ENCODE peak calls at places on chromosomes 1 and 21, in six cellular contexts. One of them, this sample, is unnamed.

GRCh38 chr1:11977625-11978024 is 2.6 kb upstream of the MFN2 start:
- DNase-seq in iris pigment epithelial cell: no peak
- DNase-seq in OCI-M1: no peak
- DNase-seq in CD4-positive, CD25-positive, alpha-beta regulatory T cell: no peak
- DNase-seq in NCI-H1092 treated with DMSO at 0.1 percent for 48 hours: no peak
- DNase-seq in HFF-Myc: peak
- DNase-seq in this sample: no peak

GRCh38 chr1:167171286-167171929 is 49.3 kb upstream of the POU2F1 start:
- DNase-seq in iris pigment epithelial cell: peak
- DNase-seq in OCI-M1: no peak
- DNase-seq in CD4-positive, CD25-positive, alpha-beta regulatory T cell: no peak
- DNase-seq in NCI-H1092 treated with DMSO at 0.1 percent for 48 hours: no peak
- DNase-seq in HFF-Myc: no peak
- DNase-seq in this sample: peak

GRCh38 chr1:26537951-26538352 is 8.4 kb downstream of the RPS6KA1 start:
- DNase-seq in iris pigment epithelial cell: peak
- DNase-seq in OCI-M1: peak
- DNase-seq in CD4-positive, CD25-positive, alpha-beta regulatory T cell: peak
- DNase-seq in NCI-H1092 treated with DMSO at 0.1 percent for 48 hours: no peak
- DNase-seq in HFF-Myc: no peak
- DNase-seq in this sample: peak

GRCh38 chr1:160951443-160952128 is 3.0 kb downstream of the ITLN2 start:
- DNase-seq in iris pigment epithelial cell: peak
- DNase-seq in OCI-M1: peak
- DNase-seq in CD4-positive, CD25-positive, alpha-beta regulatory T cell: peak
- DNase-seq in NCI-H1092 treated with DMSO at 0.1 percent for 48 hours: peak
- DNase-seq in HFF-Myc: no peak
- DNase-seq in this sample: peak

GRCh38 chr1:99119193-99119592 is 114.5 kb upstream of the PLPPR5 start:
- DNase-seq in iris pigment epithelial cell: no peak
- DNase-seq in OCI-M1: no peak
- DNase-seq in CD4-positive, CD25-positive, alpha-beta regulatory T cell: no peak
- DNase-seq in NCI-H1092 treated with DMSO at 0.1 percent for 48 hours: no peak
- DNase-seq in HFF-Myc: no peak
- DNase-seq in this sample: peak

GRCh38 chr1:1402081-1402900 is 3.2 kb upstream of the CCNL2 start:
- DNase-seq in iris pigment epithelial cell: peak
- DNase-seq in OCI-M1: peak
- DNase-seq in CD4-positive, CD25-positive, alpha-beta regulatory T cell: peak
- DNase-seq in NCI-H1092 treated with DMSO at 0.1 percent for 48 hours: no peak
- DNase-seq in HFF-Myc: peak
- DNase-seq in this sample: peak

GRCh38 chr1:160161965-160162705 is 10.7 kb downstream of the ATP1A4 start:
- DNase-seq in iris pigment epithelial cell: peak
- DNase-seq in OCI-M1: peak
- DNase-seq in CD4-positive, CD25-positive, alpha-beta regulatory T cell: no peak
- DNase-seq in NCI-H1092 treated with DMSO at 0.1 percent for 48 hours: no peak
- DNase-seq in HFF-Myc: no peak
- DNase-seq in this sample: peak

GRCh38 chr1:3636531-3636930 is 11.7 kb downstream of the TPRG1L start:
- DNase-seq in iris pigment epithelial cell: no peak
- DNase-seq in OCI-M1: no peak
- DNase-seq in CD4-positive, CD25-positive, alpha-beta regulatory T cell: no peak
- DNase-seq in NCI-H1092 treated with DMSO at 0.1 percent for 48 hours: no peak
- DNase-seq in HFF-Myc: no peak
- DNase-seq in this sample: no peak

GRCh38 chr1:204814146-204814884 is 56.3 kb upstream of the NFASC start:
- DNase-seq in iris pigment epithelial cell: no peak
- DNase-seq in OCI-M1: no peak
- DNase-seq in CD4-positive, CD25-positive, alpha-beta regulatory T cell: no peak
- DNase-seq in NCI-H1092 treated with DMSO at 0.1 percent for 48 hours: no peak
- DNase-seq in HFF-Myc: no peak
- DNase-seq in this sample: no peak

GRCh38 chr1:175434268-175434860 is 241.8 kb upstream of the KIAA0040 start:
- DNase-seq in iris pigment epithelial cell: no peak
- DNase-seq in OCI-M1: peak
- DNase-seq in CD4-positive, CD25-positive, alpha-beta regulatory T cell: peak
- DNase-seq in NCI-H1092 treated with DMSO at 0.1 percent for 48 hours: no peak
- DNase-seq in HFF-Myc: no peak
- DNase-seq in this sample: no peak

GRCh38 chr21:34313116-34313515 is 50.7 kb upstream of the KCNE2 start:
- DNase-seq in iris pigment epithelial cell: peak
- DNase-seq in OCI-M1: no peak
- DNase-seq in CD4-positive, CD25-positive, alpha-beta regulatory T cell: no peak
- DNase-seq in NCI-H1092 treated with DMSO at 0.1 percent for 48 hours: no peak
- DNase-seq in HFF-Myc: no peak
- DNase-seq in this sample: no peak

GRCh38 chr1:34779526-34779925 is 1.5 kb upstream of the GJB3 start:
- DNase-seq in iris pigment epithelial cell: no peak
- DNase-seq in OCI-M1: no peak
- DNase-seq in CD4-positive, CD25-positive, alpha-beta regulatory T cell: no peak
- DNase-seq in NCI-H1092 treated with DMSO at 0.1 percent for 48 hours: no peak
- DNase-seq in HFF-Myc: no peak
- DNase-seq in this sample: no peak

GRCh38 chr1:92486251-92487077 is at the start of gene GFI1:
- DNase-seq in iris pigment epithelial cell: no peak
- DNase-seq in OCI-M1: peak
- DNase-seq in CD4-positive, CD25-positive, alpha-beta regulatory T cell: peak
- DNase-seq in NCI-H1092 treated with DMSO at 0.1 percent for 48 hours: peak
- DNase-seq in HFF-Myc: no peak
- DNase-seq in this sample: no peak

GRCh38 chr1:203675596-203676347 is 49.1 kb downstream of the ATP2B4 start:
- DNase-seq in iris pigment epithelial cell: no peak
- DNase-seq in OCI-M1: no peak
- DNase-seq in CD4-positive, CD25-positive, alpha-beta regulatory T cell: peak
- DNase-seq in NCI-H1092 treated with DMSO at 0.1 percent for 48 hours: no peak
- DNase-seq in HFF-Myc: no peak
- DNase-seq in this sample: no peak

GRCh38 chr1:244757091-244757939 is 78.1 kb upstream of the COX20 start:
- DNase-seq in iris pigment epithelial cell: peak
- DNase-seq in OCI-M1: no peak
- DNase-seq in CD4-positive, CD25-positive, alpha-beta regulatory T cell: no peak
- DNase-seq in NCI-H1092 treated with DMSO at 0.1 percent for 48 hours: peak
- DNase-seq in HFF-Myc: no peak
- DNase-seq in this sample: peak

GRCh38 chr1:234591131-234591530 is 18.8 kb downstream of the IRF2BP2 start:
- DNase-seq in iris pigment epithelial cell: no peak
- DNase-seq in OCI-M1: no peak
- DNase-seq in CD4-positive, CD25-positive, alpha-beta regulatory T cell: no peak
- DNase-seq in NCI-H1092 treated with DMSO at 0.1 percent for 48 hours: no peak
- DNase-seq in HFF-Myc: no peak
- DNase-seq in this sample: no peak

GRCh38 chr1:22039594-22040347 is 12.7 kb upstream of the CDC42 start:
- DNase-seq in iris pigment epithelial cell: peak
- DNase-seq in OCI-M1: peak
- DNase-seq in CD4-positive, CD25-positive, alpha-beta regulatory T cell: peak
- DNase-seq in NCI-H1092 treated with DMSO at 0.1 percent for 48 hours: peak
- DNase-seq in HFF-Myc: peak
- DNase-seq in this sample: peak

GRCh38 chr1:201633811-201634210 is 94.9 kb downstream of the NAV1 start:
- DNase-seq in iris pigment epithelial cell: peak
- DNase-seq in OCI-M1: no peak
- DNase-seq in CD4-positive, CD25-positive, alpha-beta regulatory T cell: no peak
- DNase-seq in NCI-H1092 treated with DMSO at 0.1 percent for 48 hours: peak
- DNase-seq in HFF-Myc: no peak
- DNase-seq in this sample: no peak

GRCh38 chr1:44985747-44986359 is 542 bp downstream of the EIF2B3 start:
- DNase-seq in iris pigment epithelial cell: peak
- DNase-seq in OCI-M1: peak
- DNase-seq in CD4-positive, CD25-positive, alpha-beta regulatory T cell: no peak
- DNase-seq in NCI-H1092 treated with DMSO at 0.1 percent for 48 hours: no peak
- DNase-seq in HFF-Myc: no peak
- DNase-seq in this sample: no peak

GRCh38 chr21:34625194-34625593 is 10.3 kb upstream of the RCAN1 start:
- DNase-seq in iris pigment epithelial cell: no peak
- DNase-seq in OCI-M1: no peak
- DNase-seq in CD4-positive, CD25-positive, alpha-beta regulatory T cell: no peak
- DNase-seq in NCI-H1092 treated with DMSO at 0.1 percent for 48 hours: no peak
- DNase-seq in HFF-Myc: no peak
- DNase-seq in this sample: no peak

GRCh38 chr1:155006601-155007101 is 4.0 kb downstream of the ZBTB7B start:
- DNase-seq in iris pigment epithelial cell: no peak
- DNase-seq in OCI-M1: peak
- DNase-seq in CD4-positive, CD25-positive, alpha-beta regulatory T cell: peak
- DNase-seq in NCI-H1092 treated with DMSO at 0.1 percent for 48 hours: no peak
- DNase-seq in HFF-Myc: no peak
- DNase-seq in this sample: no peak

GRCh38 chr1:32500387-32501209 is 35.7 kb downstream of the ZBTB8B start:
- DNase-seq in iris pigment epithelial cell: peak
- DNase-seq in OCI-M1: peak
- DNase-seq in CD4-positive, CD25-positive, alpha-beta regulatory T cell: peak
- DNase-seq in NCI-H1092 treated with DMSO at 0.1 percent for 48 hours: peak
- DNase-seq in HFF-Myc: no peak
- DNase-seq in this sample: peak

GRCh38 chr21:26389971-26390641 is 183.0 kb downstream of the CYYR1 start:
- DNase-seq in iris pigment epithelial cell: peak
- DNase-seq in OCI-M1: peak
- DNase-seq in CD4-positive, CD25-positive, alpha-beta regulatory T cell: no peak
- DNase-seq in NCI-H1092 treated with DMSO at 0.1 percent for 48 hours: no peak
- DNase-seq in HFF-Myc: peak
- DNase-seq in this sample: peak

GRCh38 chr1:203148127-203148526 is 20.6 kb downstream of the ADORA1 start:
- DNase-seq in iris pigment epithelial cell: no peak
- DNase-seq in OCI-M1: no peak
- DNase-seq in CD4-positive, CD25-positive, alpha-beta regulatory T cell: no peak
- DNase-seq in NCI-H1092 treated with DMSO at 0.1 percent for 48 hours: no peak
- DNase-seq in HFF-Myc: no peak
- DNase-seq in this sample: no peak

GRCh38 chr1:182816863-182817262 is 22.3 kb upstream of the DHX9 start:
- DNase-seq in iris pigment epithelial cell: no peak
- DNase-seq in OCI-M1: no peak
- DNase-seq in CD4-positive, CD25-positive, alpha-beta regulatory T cell: no peak
- DNase-seq in NCI-H1092 treated with DMSO at 0.1 percent for 48 hours: no peak
- DNase-seq in HFF-Myc: no peak
- DNase-seq in this sample: no peak

GRCh38 chr1:114025609-114026401 is 46.5 kb downstream of the OLFML3 start:
- DNase-seq in iris pigment epithelial cell: peak
- DNase-seq in OCI-M1: no peak
- DNase-seq in CD4-positive, CD25-positive, alpha-beta regulatory T cell: no peak
- DNase-seq in NCI-H1092 treated with DMSO at 0.1 percent for 48 hours: no peak
- DNase-seq in HFF-Myc: no peak
- DNase-seq in this sample: peak

GRCh38 chr1:85992756-85993155 is 163.8 kb downstream of the COL24A1 start:
- DNase-seq in iris pigment epithelial cell: peak
- DNase-seq in OCI-M1: peak
- DNase-seq in CD4-positive, CD25-positive, alpha-beta regulatory T cell: no peak
- DNase-seq in NCI-H1092 treated with DMSO at 0.1 percent for 48 hours: no peak
- DNase-seq in HFF-Myc: peak
- DNase-seq in this sample: peak

GRCh38 chr1:58979085-58979484 is 195.2 kb upstream of the JUN start:
- DNase-seq in iris pigment epithelial cell: no peak
- DNase-seq in OCI-M1: peak
- DNase-seq in CD4-positive, CD25-positive, alpha-beta regulatory T cell: peak
- DNase-seq in NCI-H1092 treated with DMSO at 0.1 percent for 48 hours: no peak
- DNase-seq in HFF-Myc: peak
- DNase-seq in this sample: no peak